ENCODE peak calls at places on chromosomes 2 and 18, in five cellular contexts. One of them, this sample, is unnamed.

GRCh38 chr2:38409136-38409903 is 32.2 kb upstream of the ATL2 start:
- DNase-seq in GM12878: peak; percentile 59
- DNase-seq in K562: no peak
- DNase-seq in H1: no peak
- DNase-seq in GM12891: no peak
- DNase-seq in this sample: peak; percentile 19

GRCh38 chr2:111659361-111660281 is 224.4 kb downstream of the ANAPC1 start:
- DNase-seq in GM12878: no peak
- DNase-seq in K562: peak; percentile 26
- DNase-seq in H1: peak; percentile 34
- DNase-seq in GM12891: no peak
- DNase-seq in this sample: no peak

GRCh38 chr2:134774074-134774742 is 55.4 kb upstream of the TMEM163 start:
- DNase-seq in GM12878: no peak
- DNase-seq in K562: peak; percentile 25
- DNase-seq in H1: no peak
- DNase-seq in GM12891: no peak
- DNase-seq in this sample: no peak

GRCh38 chr2:106094101-106094860 is 99.8 kb downstream of the UXS1 start:
- DNase-seq in GM12878: no peak
- DNase-seq in K562: no peak
- DNase-seq in H1: no peak
- DNase-seq in GM12891: no peak
- DNase-seq in this sample: no peak

GRCh38 chr2:24206242-24206641 is 31.4 kb downstream of the FAM228A start:
- DNase-seq in GM12878: no peak
- DNase-seq in K562: no peak
- DNase-seq in H1: no peak
- DNase-seq in GM12891: no peak
- DNase-seq in this sample: no peak

GRCh38 chr2:230830428-230830827 is 34.3 kb upstream of the ITM2C start:
- DNase-seq in GM12878: no peak
- DNase-seq in K562: no peak
- DNase-seq in H1: no peak
- DNase-seq in GM12891: no peak
- DNase-seq in this sample: no peak

GRCh38 chr2:205463626-205464025 is 218.7 kb upstream of the NRP2 start:
- DNase-seq in GM12878: no peak
- DNase-seq in K562: no peak
- DNase-seq in H1: no peak
- DNase-seq in GM12891: no peak
- DNase-seq in this sample: no peak

GRCh38 chr2:8566155-8566670 is 115.6 kb upstream of the ID2 start:
- DNase-seq in GM12878: no peak
- DNase-seq in K562: no peak
- DNase-seq in H1: no peak
- DNase-seq in GM12891: no peak
- DNase-seq in this sample: no peak

GRCh38 chr2:55843096-55843991 is 80.2 kb downstream of the EFEMP1 start:
- DNase-seq in GM12878: no peak
- DNase-seq in K562: peak; percentile 19
- DNase-seq in H1: no peak
- DNase-seq in GM12891: no peak
- DNase-seq in this sample: no peak

GRCh38 chr2:190179754-190180312 is 117.3 kb upstream of the MSTN start:
- DNase-seq in GM12878: no peak
- DNase-seq in K562: no peak
- DNase-seq in H1: no peak
- DNase-seq in GM12891: no peak
- DNase-seq in this sample: no peak

GRCh38 chr18:55515946-55516710 is 71.9 kb downstream of the TCF4 start:
- DNase-seq in GM12878: no peak
- DNase-seq in K562: no peak
- DNase-seq in H1: no peak
- DNase-seq in GM12891: no peak
- DNase-seq in this sample: no peak
- TF ChIP-seq TAF1 in GM12878: no peak
- TF ChIP-seq TAF1 in K562: no peak
- TF ChIP-seq TAF1 in H1: no peak
- TF ChIP-seq TAF1 in GM12891: no peak
- TF ChIP-seq TAF1 in this sample: no peak

DNA sequence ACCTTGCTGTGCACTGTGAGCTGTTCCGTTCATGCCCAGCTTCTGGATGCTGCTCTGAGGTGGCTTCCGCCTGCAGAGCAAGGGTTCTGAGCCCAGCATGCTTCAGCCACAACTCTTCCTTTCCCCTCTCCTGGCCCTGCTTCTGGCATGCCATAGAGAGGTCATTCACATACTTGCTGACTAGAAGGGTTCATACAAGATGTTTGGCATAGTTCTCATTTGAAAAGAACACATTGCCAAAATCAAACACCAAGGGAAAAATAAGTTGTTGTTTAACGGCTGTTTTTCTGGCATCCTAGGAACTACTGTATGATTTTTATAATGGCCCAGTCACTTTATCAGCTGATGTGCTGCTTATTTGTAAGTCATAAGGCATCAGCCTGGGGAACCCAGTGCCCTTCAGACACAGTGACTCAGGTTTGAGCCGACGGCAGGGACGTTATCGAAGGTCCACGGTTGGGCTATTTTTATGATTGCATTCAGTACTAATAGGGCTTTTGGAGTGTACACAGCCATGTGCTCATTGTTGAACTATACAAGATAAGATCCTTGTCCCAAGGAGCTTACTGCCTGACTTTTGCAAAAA is 53.9 kb upstream of the CTAGE1 start:
- DNase-seq in GM12878: no peak
- DNase-seq in K562: peak; percentile 43
- DNase-seq in H1: no peak
- DNase-seq in GM12891: no peak
- DNase-seq in this sample: no peak
- TF ChIP-seq POLR2A in GM12878: no peak
- TF ChIP-seq POLR2A in K562: no peak
- TF ChIP-seq POLR2A in H1: no peak
- TF ChIP-seq POLR2A in GM12891: no peak
- TF ChIP-seq POLR2A in this sample: no peak

DNA sequence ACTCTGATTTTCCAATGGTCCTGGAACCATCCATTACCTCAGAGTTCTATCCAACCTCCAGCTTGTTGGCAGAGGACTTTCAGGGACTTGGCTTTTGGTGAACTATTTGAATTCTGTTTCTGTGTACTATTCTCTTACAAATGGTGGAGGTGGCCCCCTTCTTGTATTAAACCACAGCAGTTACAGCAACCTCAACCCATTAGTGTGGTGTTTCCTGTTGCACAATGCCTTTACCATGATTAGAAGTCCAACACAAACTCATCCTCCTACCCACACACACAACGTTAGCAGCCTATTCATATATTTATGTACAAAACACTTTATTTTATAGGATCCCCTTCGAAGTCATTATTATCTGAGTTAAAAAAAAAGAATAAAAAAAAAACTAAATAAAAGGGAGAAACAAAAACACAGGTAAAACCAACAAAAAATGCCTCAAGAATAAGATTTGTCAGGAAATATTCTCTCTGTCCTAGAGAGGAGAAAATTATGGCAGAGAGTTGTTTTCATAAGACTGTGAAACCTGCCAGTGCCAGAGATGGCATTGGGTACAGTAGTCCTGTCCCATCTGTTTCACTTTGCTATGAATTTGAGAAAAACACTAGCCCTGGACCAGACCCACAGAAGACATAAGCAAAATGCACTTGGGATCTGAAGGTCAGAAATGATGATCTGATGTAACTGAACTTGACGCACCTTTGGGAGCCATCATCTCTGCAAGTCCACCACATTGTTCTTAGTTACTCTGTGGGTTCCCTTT is 1896.0 kb upstream of the PIK3C3 start:
- DNase-seq in GM12878: no peak
- DNase-seq in K562: no peak
- DNase-seq in H1: no peak
- DNase-seq in GM12891: no peak
- DNase-seq in this sample: no peak
- TF ChIP-seq TAF1 in GM12878: no peak
- TF ChIP-seq TAF1 in K562: no peak
- TF ChIP-seq TAF1 in H1: no peak
- TF ChIP-seq TAF1 in GM12891: no peak
- TF ChIP-seq TAF1 in this sample: no peak

GRCh38 chr2:168246483-168247340 is 683 bp downstream of the STK39 start:
- DNase-seq in GM12878: no peak
- DNase-seq in K562: peak; percentile 68
- DNase-seq in H1: no peak
- DNase-seq in GM12891: peak; percentile 43
- DNase-seq in this sample: peak; percentile 28
- TF ChIP-seq POLR2A in GM12878: no peak
- TF ChIP-seq POLR2A in K562: no peak
- TF ChIP-seq POLR2A in H1: no peak
- TF ChIP-seq POLR2A in GM12891: no peak
- TF ChIP-seq POLR2A in this sample: no peak

GRCh38 chr2:26016012-26016742 is 17.7 kb upstream of the RAB10 start:
- DNase-seq in GM12878: no peak
- DNase-seq in K562: no peak
- DNase-seq in H1: no peak
- DNase-seq in GM12891: no peak
- DNase-seq in this sample: no peak

GRCh38 chr2:26024260-26024659 is 9.6 kb upstream of the RAB10 start:
- DNase-seq in GM12878: no peak
- DNase-seq in K562: no peak
- DNase-seq in H1: no peak
- DNase-seq in GM12891: no peak
- DNase-seq in this sample: no peak

GRCh38 chr2:26017464-26018183 is 16.3 kb upstream of the RAB10 start:
- DNase-seq in GM12878: no peak
- DNase-seq in K562: no peak
- DNase-seq in H1: no peak
- DNase-seq in GM12891: no peak
- DNase-seq in this sample: no peak

GRCh38 chr2:26018184-26018716 is 15.6 kb upstream of the RAB10 start:
- DNase-seq in GM12878: no peak
- DNase-seq in K562: peak; percentile 86
- DNase-seq in H1: no peak
- DNase-seq in GM12891: no peak
- DNase-seq in this sample: no peak

DNA sequence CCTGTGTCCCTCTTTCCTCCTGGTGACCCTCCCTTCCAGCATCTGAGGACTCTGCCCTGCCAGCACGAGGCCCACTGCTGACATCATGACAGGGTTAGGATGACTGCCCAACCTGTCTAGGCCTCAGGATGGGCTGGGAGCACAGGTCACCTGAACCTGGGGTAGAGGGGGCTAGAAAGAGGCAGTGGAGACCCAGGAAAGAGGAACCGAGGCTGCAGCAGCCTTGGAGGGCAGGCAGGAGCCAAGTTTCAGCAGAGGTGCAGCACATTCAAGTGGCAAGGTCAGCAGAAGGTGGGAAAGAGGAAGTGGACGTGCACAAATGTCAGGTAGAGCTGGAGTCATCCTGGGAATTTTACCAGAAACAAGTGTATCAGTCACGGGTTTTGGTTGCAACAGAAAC is 13.7 kb upstream of the RAB10 start:
- DNase-seq in GM12878: no peak
- DNase-seq in K562: no peak
- DNase-seq in H1: no peak
- DNase-seq in GM12891: no peak
- DNase-seq in this sample: no peak
- TF ChIP-seq TAF1 in GM12878: no peak
- TF ChIP-seq TAF1 in K562: no peak
- TF ChIP-seq TAF1 in H1: no peak
- TF ChIP-seq TAF1 in GM12891: no peak
- TF ChIP-seq TAF1 in this sample: no peak